ENCODE peak calls at places on chromosomes 16 and 17, in nine cellular contexts. O is BJ, W is PC-3, V is GM12865, R is HCT116, E is AG10803, I is left ventricle myocardium inferior, Y is ovary, A is mammary epithelial cell. K is an unnamed sample.

GRCh38 chr17:8994319-8994718 is 27.0 kb upstream of the NTN1 start:
- DNase-seq in O (no peak), W (peak; percentile 38), V (peak; percentile 84), R (peak; percentile 40), E (peak; percentile 45), I (peak; percentile 73), Y (no peak), A (peak; percentile 31), K (peak; percentile 45)

GRCh38 chr16:370980-371728 is 816 bp upstream of the MRPL28 start:
- DNase-seq in O (no peak), W (no peak), V (no peak), R (no peak), E (no peak), I (no peak), Y (no peak), A (no peak), K (no peak)

GRCh38 chr17:83132251-83133081 is 53.1 kb downstream of the METRNL start:
- DNase-seq in O (no peak), W (no peak), V (no peak), R (no peak), E (no peak), I (peak; percentile 56), Y (no peak), A (no peak), K (no peak)

GRCh38 chr17:10622610-10623485 is 34.3 kb downstream of the MYH3 start:
- DNase-seq in O (no peak), W (no peak), V (no peak), R (no peak), E (no peak), I (no peak), Y (no peak), A (peak; percentile 92), K (peak; percentile 97)

GRCh38 chr17:34305606-34306005 is 13.6 kb upstream of the CCL8 start:
- DNase-seq in O (no peak), W (no peak), V (no peak), R (no peak), E (peak; percentile 37), I (no peak), Y (no peak), A (no peak), K (no peak)

GRCh38 chr17:14321980-14322776 is 21.3 kb downstream of the HS3ST3B1 start:
- DNase-seq in O (no peak), W (no peak), V (no peak), R (no peak), E (no peak), I (no peak), Y (no peak), A (no peak), K (no peak)

GRCh38 chr17:13114601-13115024 is 96.8 kb upstream of the ELAC2 start:
- DNase-seq in O (peak; percentile 4), W (peak; percentile 71), V (peak; percentile 13), R (peak; percentile 13), E (peak; percentile 86), I (peak; percentile 19), Y (peak; percentile 14), A (peak; percentile 6), K (peak; percentile 7)

GRCh38 chr16:6611535-6611934 is 721.1 kb upstream of the RBFOX1 start:
- DNase-seq in O (no peak), W (no peak), V (no peak), R (no peak), E (no peak), I (no peak), Y (no peak), A (no peak), K (no peak)

GRCh38 chr16:85098565-85098964 is 13.7 kb downstream of the CIBAR2 start:
- DNase-seq in O (no peak), W (no peak), V (no peak), R (no peak), E (no peak), I (no peak), Y (no peak), A (no peak), K (no peak)

GRCh38 chr16:84751947-84752346 is 52.1 kb downstream of the USP10 start:
- DNase-seq in O (no peak), W (peak; percentile 11), V (peak; percentile 86), R (no peak), E (peak; percentile 35), I (no peak), Y (no peak), A (peak; percentile 31), K (peak; percentile 35)

GRCh38 chr16:66395806-66396555 is 29.5 kb downstream of the CDH5 start:
- DNase-seq in O (no peak), W (no peak), V (no peak), R (no peak), E (no peak), I (no peak), Y (no peak), A (no peak), K (no peak)

GRCh38 chr17:59858167-59858790 is 34.5 kb downstream of the TUBD1 start:
- DNase-seq in O (no peak), W (no peak), V (no peak), R (no peak), E (peak; percentile 84), I (no peak), Y (no peak), A (no peak), K (no peak)

GRCh38 chr17:59863607-59864006 is 29.1 kb downstream of the TUBD1 start:
- DNase-seq in O (no peak), W (no peak), V (no peak), R (no peak), E (no peak), I (no peak), Y (no peak), A (no peak), K (no peak)

GRCh38 chr17:59856859-59857794 is 35.6 kb downstream of the TUBD1 start:
- DNase-seq in O (no peak), W (peak; percentile 41), V (no peak), R (no peak), E (no peak), I (no peak), Y (no peak), A (no peak), K (peak; percentile 65)

DNA sequence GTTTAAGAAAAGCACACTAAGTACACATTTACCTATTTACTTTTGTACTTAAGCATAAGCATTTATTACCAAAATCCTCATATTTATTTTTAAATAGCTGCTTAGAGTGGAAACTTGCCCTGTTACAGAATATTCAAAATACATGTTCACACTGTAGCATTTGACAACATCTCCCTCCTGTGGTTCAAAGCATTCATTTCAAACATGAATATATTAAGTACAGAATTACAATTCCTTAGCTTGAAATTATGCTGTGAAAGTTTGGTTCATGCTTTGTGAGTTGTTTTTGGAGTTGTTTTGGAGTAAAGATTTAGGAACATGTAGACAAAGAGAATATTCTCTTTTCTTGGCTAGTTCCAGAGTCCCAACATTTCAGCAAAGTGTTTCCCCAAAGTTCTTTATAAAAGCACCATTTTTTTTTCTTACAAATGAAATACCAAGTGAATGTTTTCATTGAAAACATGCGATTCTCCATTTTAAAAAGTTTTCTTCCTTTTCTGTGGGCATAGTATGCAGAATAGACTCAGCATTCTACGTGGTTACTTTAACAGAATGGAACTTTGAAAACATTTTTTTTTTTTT is 33.2 kb downstream of the TUBD1 start:
- DNase-seq in O (no peak), W (peak; percentile 85), V (peak; percentile 55), R (no peak), E (peak; percentile 73), I (no peak), Y (no peak), A (no peak), K (peak; percentile 67)
- TF ChIP-seq CTCF in O (peak; percentile 55), W (peak; percentile 94), V (peak; percentile 12), R (peak; percentile 44), E (peak; percentile 76), I (peak; percentile 55), Y (peak; percentile 66), A (peak; percentile 43), K (peak; percentile 55)

DNA sequence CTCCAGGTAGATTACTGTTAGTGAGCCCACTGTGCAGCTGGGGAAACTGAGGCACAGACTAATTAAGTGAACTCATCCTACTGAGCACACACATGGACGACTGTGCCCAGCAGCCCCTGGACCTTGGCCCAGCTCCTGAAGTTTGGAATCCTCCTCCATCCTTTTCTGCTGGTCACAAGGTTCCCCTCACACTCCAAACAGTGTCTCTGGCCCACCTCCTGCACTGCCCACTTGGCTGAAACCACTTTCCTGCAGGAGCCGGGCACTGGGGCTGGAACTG is 3.6 kb downstream of the RHBDF2 start:
- DNase-seq in O (no peak), W (no peak), V (no peak), R (no peak), E (no peak), I (no peak), Y (no peak), A (no peak), K (no peak)
- H3K4me3 ChIP-seq in O (peak overlapping the region; percentile 13), W (peak overlapping the region; percentile 98), V (peak overlapping the region; percentile 72), R (no peak overlapping the region), E (peak overlapping the region; percentile 39), I (peak overlapping the region; percentile 76), Y (no peak overlapping the region), A (no peak overlapping the region), K (no peak overlapping the region)

DNA sequence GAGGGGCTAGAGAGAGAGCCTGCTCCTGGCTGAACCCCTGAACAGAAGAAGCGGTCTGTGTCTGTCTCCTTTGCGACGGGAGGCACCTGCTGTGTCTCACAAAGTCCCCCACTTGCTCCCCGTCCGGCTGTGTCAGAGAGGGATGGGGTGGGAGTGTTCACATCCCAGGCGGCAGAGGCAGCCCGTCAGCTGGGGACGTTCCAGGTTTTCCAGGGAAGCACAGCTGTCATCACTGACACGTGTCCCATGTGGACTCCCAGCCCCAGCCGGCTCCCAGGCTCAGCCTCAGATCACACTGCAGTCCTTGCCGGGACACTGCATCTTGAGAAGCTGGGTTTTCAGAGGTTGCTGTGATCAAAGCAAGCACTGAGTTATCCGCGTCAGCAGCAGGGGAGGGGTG is 1.6 kb downstream of the TELO2 start:
- DNase-seq in O (no peak), W (no peak), V (no peak), R (no peak), E (peak; percentile 22), I (peak; percentile 65), Y (no peak), A (no peak), K (no peak)
- TF ChIP-seq CTCF in O (no peak), W (no peak), V (no peak), R (no peak), E (no peak), I (no peak), Y (no peak), A (no peak), K (no peak)

GRCh38 chr17:61393904-61394629 is 5.6 kb upstream of the TBX2 start:
- DNase-seq in O (no peak), W (no peak), V (no peak), R (no peak), E (no peak), I (no peak), Y (no peak), A (no peak), K (no peak)

GRCh38 chr17:61396586-61397085 is 3.0 kb upstream of the TBX2 start:
- DNase-seq in O (no peak), W (no peak), V (no peak), R (no peak), E (no peak), I (no peak), Y (no peak), A (no peak), K (no peak)

GRCh38 chr17:61395983-61396585 is 3.6 kb upstream of the TBX2 start:
- DNase-seq in O (no peak), W (no peak), V (no peak), R (no peak), E (no peak), I (no peak), Y (no peak), A (no peak), K (no peak)

GRCh38 chr17:61394630-61395408 is 4.8 kb upstream of the TBX2 start:
- DNase-seq in O (no peak), W (no peak), V (peak; percentile 23), R (no peak), E (no peak), I (no peak), Y (no peak), A (no peak), K (no peak)

GRCh38 chr17:61395409-61395982 is 4.1 kb upstream of the TBX2 start:
- DNase-seq in O (no peak), W (no peak), V (no peak), R (no peak), E (no peak), I (no peak), Y (no peak), A (no peak), K (no peak)
- H3K4me3 ChIP-seq in O (no peak overlapping the region), W (no peak overlapping the region), V (no peak overlapping the region), R (no peak overlapping the region), E (no peak overlapping the region), I (peak overlapping the region; percentile 77), Y (no peak overlapping the region), A (no peak overlapping the region), K (no peak overlapping the region)

K was measured in epithelial cell of esophagus.